ENCODE peak calls at places on chromosomes 12 and 14, in four cellular contexts. A is K562, W is HepG2, G is GM12878. Z is an unnamed sample.

GRCh38 chr12:108888031-108888430 is 8.1 kb downstream of the DAO start:
- DNase-seq in A (no peak), W (no peak), G (no peak), Z (no peak)

GRCh38 chr14:23416801-23417200 is 8.7 kb upstream of the MYH6 start:
- DNase-seq in A (no peak), W (no peak), G (no peak), Z (no peak)

GRCh38 chr12:13061377-13061776 is 17.2 kb downstream of the FAM234B start:
- DNase-seq in A (no peak), W (no peak), G (no peak), Z (no peak)

GRCh38 chr12:124445121-124445718 is 122.2 kb downstream of the NCOR2 start:
- DNase-seq in A (no peak), W (no peak), G (no peak), Z (no peak)

GRCh38 chr12:2290516-2291065 is 237.8 kb downstream of the CACNA1C start:
- DNase-seq in A (no peak), W (no peak), G (no peak), Z (no peak)

GRCh38 chr12:71727958-71728357 is 26.7 kb upstream of the RAB21 start:
- DNase-seq in A (no peak), W (no peak), G (no peak), Z (no peak)

GRCh38 chr12:8045952-8046944 is 13.7 kb downstream of the FOXJ2 start:
- DNase-seq in A (peak; percentile 64), W (peak; percentile 52), G (no peak), Z (peak; percentile 81)

GRCh38 chr12:133058203-133059125 is 21.2 kb downstream of the ZNF84 start:
- DNase-seq in A (no peak), W (no peak), G (no peak), Z (no peak)

GRCh38 chr12:76866726-76867125 is 12.1 kb downstream of the CSRP2 start:
- DNase-seq in A (no peak), W (no peak), G (no peak), Z (no peak)

GRCh38 chr12:9107542-9107873 is 8.2 kb downstream of the A2M start:
- DNase-seq in A (no peak), W (no peak), G (no peak), Z (no peak)

GRCh38 chr12:131872154-131873046 is 22.0 kb upstream of the ULK1 start:
- DNase-seq in A (no peak), W (no peak), G (no peak), Z (peak; percentile 42)

GRCh38 chr12:19945559-19946485 is 422.5 kb upstream of the PDE3A start:
- DNase-seq in A (no peak), W (no peak), G (no peak), Z (peak; percentile 76)

GRCh38 chr14:64983439-64984310 is 3.0 kb upstream of the FNTB start:
- DNase-seq in A (peak; percentile 17), W (peak; percentile 45), G (no peak), Z (peak; percentile 65)

GRCh38 chr12:108912361-108912760 is 32.5 kb downstream of the DAO start:
- DNase-seq in A (no peak), W (no peak), G (no peak), Z (no peak)

GRCh38 chr12:45725631-45726593 is 3.6 kb upstream of the ARID2 start:
- DNase-seq in A (peak; percentile 22), W (peak; percentile 33), G (no peak), Z (peak; percentile 42)

GRCh38 chr12:45727994-45728624 is 1.4 kb upstream of the ARID2 start:
- DNase-seq in A (no peak), W (no peak), G (no peak), Z (no peak)

GRCh38 chr12:45727301-45727993 is 2.1 kb upstream of the ARID2 start:
- DNase-seq in A (peak; percentile 85), W (peak; percentile 94), G (peak; percentile 91), Z (peak; percentile 91)

GRCh38 chr12:45728625-45729232 is 777 bp upstream of the ARID2 start:
- DNase-seq in A (peak; percentile 72), W (peak; percentile 92), G (peak; percentile 87), Z (peak; percentile 86)

GRCh38 chr12:45726594-45727300 is 2.8 kb upstream of the ARID2 start:
- DNase-seq in A (peak; percentile 36), W (peak; percentile 9), G (no peak), Z (peak; percentile 55)
- TF ChIP-seq FOXM1 in A (no peak), W (no peak), G (no peak), Z (no peak)

GRCh38 chr14:98666545-98666944 is 605.5 kb downstream of the BCL11B start:
- DNase-seq in A (no peak), W (no peak), G (no peak), Z (no peak)

DNA sequence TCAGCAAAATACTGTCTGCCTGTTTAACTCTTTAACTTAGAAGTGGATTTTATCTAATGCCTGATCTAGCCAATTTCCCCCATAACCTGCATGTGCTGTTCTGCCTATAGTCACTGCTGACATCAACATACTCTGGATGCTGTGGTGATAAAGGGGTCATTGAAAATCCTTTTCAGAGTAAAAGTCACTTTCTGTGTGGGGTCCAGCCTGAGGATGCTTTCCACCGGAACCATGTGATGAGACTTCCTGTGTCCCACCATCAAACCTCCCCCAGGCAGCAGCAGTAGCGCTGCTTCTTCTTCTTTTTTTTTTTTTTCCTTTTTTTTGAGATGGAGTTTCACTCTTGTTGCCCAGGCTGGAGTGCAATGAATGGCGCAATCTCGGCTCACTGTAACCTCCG is 607.0 kb downstream of the BCL11B start:
- DNase-seq in A (no peak), W (no peak), G (no peak), Z (no peak)
- TF ChIP-seq CTCF in A (no peak), W (no peak), G (no peak), Z (no peak)

GRCh38 chr12:85280984-85281946 is 1.2 kb downstream of the ALX1 start:
- DNase-seq in A (no peak), W (no peak), G (no peak), Z (no peak)

GRCh38 chr12:85279449-85280137 is 427 bp upstream of the ALX1 start:
- DNase-seq in A (no peak), W (no peak), G (no peak), Z (peak; percentile 54)

GRCh38 chr12:85281947-85282312 is 1.9 kb downstream of the ALX1 start:
- DNase-seq in A (no peak), W (no peak), G (no peak), Z (no peak)

GRCh38 chr12:85278598-85279448 is 1.2 kb upstream of the ALX1 start:
- DNase-seq in A (no peak), W (no peak), G (no peak), Z (no peak)

DNA sequence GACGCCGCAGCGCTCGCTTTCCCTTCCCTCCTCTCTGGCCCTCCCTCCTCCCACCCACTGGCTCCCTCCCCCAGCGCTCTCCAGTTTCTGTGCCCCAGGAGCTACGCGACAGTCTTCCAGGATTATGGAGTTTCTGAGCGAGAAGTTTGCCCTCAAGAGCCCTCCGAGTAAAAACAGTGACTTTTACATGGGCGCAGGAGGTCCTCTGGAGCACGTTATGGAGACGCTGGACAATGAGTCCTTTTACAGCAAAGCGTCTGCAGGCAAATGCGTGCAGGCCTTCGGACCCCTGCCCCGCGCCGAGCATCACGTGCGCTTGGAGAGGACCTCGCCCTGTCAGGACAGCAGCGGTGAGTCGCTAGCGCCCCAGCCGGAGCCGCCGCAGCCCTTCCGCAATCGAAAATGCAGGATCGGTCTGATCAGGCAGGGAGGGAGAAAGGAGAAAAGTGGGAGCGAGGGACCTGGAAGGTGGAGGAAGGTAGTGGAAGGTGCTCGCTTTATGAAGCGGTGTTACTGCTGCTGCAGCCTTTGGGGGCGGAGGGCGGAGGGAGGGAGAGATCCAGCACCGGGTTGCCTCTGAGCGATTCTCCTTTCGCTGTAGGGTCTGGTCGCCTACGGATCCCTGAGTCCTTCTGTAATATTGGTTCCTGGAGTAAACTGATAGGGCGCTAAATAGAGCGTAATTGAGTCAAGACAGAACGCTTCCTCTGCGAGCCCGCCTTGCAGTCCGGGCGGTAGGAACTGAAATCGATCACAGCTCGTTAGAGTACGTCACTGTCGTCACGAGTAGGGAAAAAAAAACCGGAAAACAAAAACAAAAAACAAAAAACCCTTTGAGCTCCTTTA is at the start of gene ALX1:
- DNase-seq in A (no peak), W (no peak), G (no peak), Z (peak; percentile 75)
- TF ChIP-seq FOXM1 in A (no peak), W (no peak), G (no peak), Z (no peak)

GRCh38 chr14:96944297-96944696 is 147.1 kb downstream of the VRK1 start:
- DNase-seq in A (no peak), W (no peak), G (no peak), Z (no peak)

GRCh38 chr14:96934961-96935360 is 137.8 kb downstream of the VRK1 start:
- DNase-seq in A (no peak), W (no peak), G (no peak), Z (no peak)

GRCh38 chr14:96940009-96940408 is 142.8 kb downstream of the VRK1 start:
- DNase-seq in A (peak; percentile 53), W (peak; percentile 16), G (no peak), Z (no peak)

GRCh38 chr14:96938946-96939345 is 141.8 kb downstream of the VRK1 start:
- DNase-seq in A (peak; percentile 63), W (no peak), G (no peak), Z (no peak)
- TF ChIP-seq CTCF in A (peak; percentile 78), W (no peak), G (no peak), Z (peak; percentile 28)

DNA sequence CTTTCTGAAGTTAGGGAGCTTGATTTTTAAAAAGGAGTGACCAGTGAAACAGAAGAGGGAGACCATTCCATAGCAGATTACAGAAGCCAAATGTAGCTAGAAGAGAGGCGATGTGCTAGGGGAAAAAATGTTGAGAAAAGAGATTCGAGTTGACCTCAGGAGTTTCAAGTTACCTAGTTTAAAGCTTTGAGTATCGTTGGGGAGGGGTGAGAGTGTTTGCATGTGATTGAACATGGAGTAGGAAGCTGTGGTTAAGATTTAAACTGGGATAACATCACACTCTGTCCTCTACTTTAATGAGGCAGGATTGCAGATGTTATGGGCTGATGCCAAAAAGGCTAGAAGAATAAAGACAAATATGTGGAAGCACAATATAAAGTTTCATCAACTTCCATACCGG is 3.7 kb downstream of the LETMD1 start:
- DNase-seq in A (no peak), W (no peak), G (no peak), Z (no peak)
- TF ChIP-seq FOXM1 in A (no peak), W (no peak), G (no peak), Z (no peak)

GRCh38 chr14:59483360-59483759 is 848 bp downstream of the L3HYPDH start:
- DNase-seq in A (no peak), W (no peak), G (no peak), Z (no peak)
- TF ChIP-seq CTCF in A (no peak), W (no peak), G (no peak), Z (no peak)

DNA sequence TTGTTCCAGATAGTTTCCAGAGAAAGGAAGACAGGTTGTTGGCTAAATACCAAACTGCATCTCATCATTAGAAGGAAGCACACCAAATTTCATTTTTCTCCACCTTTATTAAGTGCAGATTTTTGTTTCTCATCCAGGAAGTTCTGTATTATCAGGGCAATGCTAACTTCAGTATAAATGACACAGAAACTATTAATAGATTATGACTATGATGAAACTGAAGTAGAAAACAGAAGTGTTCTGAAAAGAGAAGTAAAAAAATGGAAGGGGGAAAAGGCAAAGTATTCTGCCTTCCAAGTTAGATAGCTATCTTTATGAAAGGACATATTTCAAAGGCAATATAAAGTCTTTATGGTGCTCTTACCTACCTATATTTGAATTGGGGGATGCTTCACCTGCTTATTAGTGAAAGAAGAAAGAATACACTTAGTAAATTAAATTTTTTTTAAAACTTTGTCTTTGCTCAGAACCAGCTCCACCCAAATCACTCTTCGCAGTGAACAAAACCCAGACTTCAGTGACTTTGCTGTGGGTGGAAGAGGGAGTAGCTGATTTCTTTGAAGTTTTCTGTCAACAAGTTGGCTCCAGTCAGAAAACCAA is 223.9 kb downstream of the PTPRO start:
- DNase-seq in A (no peak), W (no peak), G (peak; percentile 25), Z (no peak)
- TF ChIP-seq FOXM1 in A (no peak), W (no peak), G (no peak), Z (no peak)

GRCh38 chr12:70724444-70724843 is 87.2 kb upstream of the PTPRB start:
- DNase-seq in A (no peak), W (no peak), G (no peak), Z (no peak)
- TF ChIP-seq CTCF in A (peak; percentile 35), W (no peak), G (peak; percentile 28), Z (peak; percentile 40)

Z was measured in SK-N-SH.